ENCODE peak calls at places on chromosomes 1 and 21, in four cellular contexts. G is IMR-90, I is endothelial cell of umbilical vein, D is keratinocyte. A is an unnamed sample. For H3K9me1, the result is how much of the 10 kb centered on the place peaks cover.

GRCh38 chr1:162386292-162387225 is 5.0 kb downstream of the C1orf226 start:
- DNase-seq in D (no peak), I (no peak), G (no peak), A (peak)

GRCh38 chr1:224929335-224930237 is at the start of gene DNAH14:
- DNase-seq in G (peak), D (no peak), I (peak), A (peak)

GRCh38 chr21:42314616-42315295 is 453 bp downstream of the TFF3 start:
- DNase-seq in G (no peak), D (no peak), I (no peak), A (no peak)

GRCh38 chr21:45506241-45506817 is 35.9 kb downstream of the SLC19A1 start:
- DNase-seq in I (no peak), G (no peak), D (no peak), A (no peak)

GRCh38 chr1:232517204-232517603 is 112.7 kb downstream of the SIPA1L2 start:
- DNase-seq in D (no peak), G (no peak), I (no peak), A (no peak)

GRCh38 chr1:941588-942383 is 17.3 kb downstream of the NOC2L start:
- DNase-seq in I (peak), D (no peak), G (peak), A (peak)

GRCh38 chr1:111417755-111418154 is 9.8 kb downstream of the OVGP1 start:
- DNase-seq in G (peak), I (no peak), D (no peak), A (no peak)

GRCh38 chr1:31937300-31938183 is 626 bp downstream of the PTP4A2 start:
- DNase-seq in G (peak), I (peak), D (no peak), A (peak)

GRCh38 chr1:165235158-165235776 is 121.2 kb downstream of the LMX1A start:
- DNase-seq in D (no peak), I (no peak), G (no peak), A (no peak)

GRCh38 chr1:21290546-21290944 is 282 bp upstream of the ECE1 start:
- DNase-seq in D (no peak), G (no peak), I (no peak), A (no peak)

GRCh38 chr1:58361134-58361533 is 185.4 kb downstream of the OMA1 start:
- DNase-seq in D (no peak), I (no peak), G (no peak), A (no peak)

GRCh38 chr1:16012590-16013219 is 5.1 kb downstream of the HSPB7 start:
- DNase-seq in G (peak), I (peak), D (no peak), A (peak)

GRCh38 chr1:56489695-56490094 is 89.7 kb downstream of the PLPP3 start:
- DNase-seq in G (no peak), D (no peak), I (no peak), A (no peak)

GRCh38 chr1:223718850-223719249 is 6.5 kb downstream of the CAPN2 start:
- DNase-seq in I (no peak), G (peak), D (no peak), A (no peak)

GRCh38 chr1:44239337-44239960 is 26.2 kb downstream of the DMAP1 start:
- DNase-seq in G (peak), D (no peak), I (no peak), A (peak)

GRCh38 chr1:228163004-228163753 is 2.4 kb upstream of the IBA57 start:
- DNase-seq in D (peak), I (peak), G (no peak), A (no peak)
- H3K9me1 ChIP-seq in D (under half), I (under half), G (under half), A (under half)

DNA sequence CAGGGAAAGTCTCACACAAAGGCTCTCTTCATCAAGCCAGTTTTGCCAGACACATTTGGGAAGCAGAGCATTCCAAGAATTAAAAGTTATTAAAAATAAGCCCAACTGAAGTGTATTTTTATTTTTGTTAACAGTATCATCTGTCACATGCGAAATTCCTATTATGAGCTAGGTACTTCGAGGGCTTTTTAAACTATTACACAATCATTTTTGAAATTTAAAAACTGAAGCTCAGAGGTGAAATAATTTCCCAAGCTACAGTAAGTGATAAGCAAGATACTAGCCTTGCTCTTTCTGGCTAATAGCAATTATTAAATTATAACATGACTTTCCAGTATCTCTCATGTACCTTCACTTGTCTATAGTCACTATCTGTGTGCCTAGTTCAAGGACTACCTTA is 12.0 kb upstream of the NRAS start:
- DNase-seq in D (no peak), G (no peak), I (no peak), A (no peak)
- H3K9me1 ChIP-seq in D (under half), G (under half), I (under half), A (under half)

DNA sequence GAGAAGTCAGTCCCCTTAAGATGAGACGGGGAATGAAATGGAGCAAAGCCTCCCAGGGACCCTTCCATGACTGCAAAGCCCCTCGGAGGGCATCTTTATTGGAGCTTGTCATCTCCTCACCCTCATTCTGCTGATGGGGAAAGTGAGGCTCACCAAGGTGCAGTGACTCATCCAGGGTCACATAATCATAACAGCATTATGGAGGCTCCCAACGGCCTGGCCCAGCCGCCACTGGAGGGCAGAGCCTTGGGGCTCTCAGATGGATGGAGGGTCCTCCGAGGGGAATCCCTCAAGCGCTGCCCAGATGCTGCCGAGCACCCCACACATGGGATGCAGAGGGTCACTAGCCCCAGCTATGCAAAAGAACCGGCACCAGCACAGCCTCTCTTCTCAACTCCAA is 18.9 kb downstream of the IFFO2 start:
- DNase-seq in I (no peak), G (no peak), D (no peak), A (no peak)
- H3K9me1 ChIP-seq in I (under half), G (under half), D (under half), A (under half)

GRCh38 chr21:38544681-38545080 is 46.4 kb upstream of the ERG start:
- DNase-seq in I (no peak), D (no peak), G (no peak), A (no peak)
- H3K9me1 ChIP-seq in I (under half), D (under half), G (under half), A (under half)

GRCh38 chr1:27350673-27351540 is 9.1 kb downstream of the SYTL1 start:
- DNase-seq in I (no peak), G (no peak), D (no peak), A (peak)
- H3K9me1 ChIP-seq in I (under half), G (under half), D (under half), A (under half)

GRCh38 chr1:45687014-45687752 is 798 bp upstream of the TMEM69 start:
- DNase-seq in G (peak), D (peak), I (peak), A (peak)
- H3K9me1 ChIP-seq in G (under half), D (under half), I (under half), A (under half)